ENCODE peak calls at places on chromosomes 16 and 17, in nine cellular contexts. One of them, this sample, is unnamed.
A peak's percentile ranks its signal among the peaks of the same experiment; 100 is the strongest.

GRCh38 chr16:23254338-23254737 is 47.8 kb upstream of the SCNN1B start:
- DNase-seq in GM23338: peak; percentile 14
- DNase-seq in OCI-LY7: no peak
- DNase-seq in CD8-positive, alpha-beta memory T cell: no peak
- DNase-seq in left cardiac atrium: no peak
- DNase-seq in LoVo: peak; percentile 25
- DNase-seq in NCI-H460: no peak
- DNase-seq in NCI-H2107: no peak
- DNase-seq in AG04450: no peak
- DNase-seq in this sample: peak; percentile 39

GRCh38 chr16:87464691-87465300 is 28.0 kb downstream of the ZCCHC14 start:
- DNase-seq in GM23338: no peak
- DNase-seq in OCI-LY7: no peak
- DNase-seq in CD8-positive, alpha-beta memory T cell: no peak
- DNase-seq in left cardiac atrium: peak; percentile 86
- DNase-seq in LoVo: no peak
- DNase-seq in NCI-H460: no peak
- DNase-seq in NCI-H2107: no peak
- DNase-seq in AG04450: peak; percentile 88
- DNase-seq in this sample: peak; percentile 83

GRCh38 chr17:18314059-18314730 is 599 bp downstream of the TOP3A start:
- DNase-seq in GM23338: no peak
- DNase-seq in OCI-LY7: peak; percentile 18
- DNase-seq in CD8-positive, alpha-beta memory T cell: no peak
- DNase-seq in left cardiac atrium: no peak
- DNase-seq in LoVo: peak; percentile 6
- DNase-seq in NCI-H460: no peak
- DNase-seq in NCI-H2107: no peak
- DNase-seq in AG04450: no peak
- DNase-seq in this sample: peak; percentile 7

GRCh38 chr17:18107971-18108370 is 585 bp upstream of the MYO15A start:
- DNase-seq in GM23338: no peak
- DNase-seq in OCI-LY7: no peak
- DNase-seq in CD8-positive, alpha-beta memory T cell: no peak
- DNase-seq in left cardiac atrium: no peak
- DNase-seq in LoVo: no peak
- DNase-seq in NCI-H460: no peak
- DNase-seq in NCI-H2107: no peak
- DNase-seq in AG04450: no peak
- DNase-seq in this sample: no peak

GRCh38 chr16:27304881-27305280 is 8.9 kb upstream of the IL4R start:
- DNase-seq in GM23338: no peak
- DNase-seq in OCI-LY7: no peak
- DNase-seq in CD8-positive, alpha-beta memory T cell: no peak
- DNase-seq in left cardiac atrium: no peak
- DNase-seq in LoVo: no peak
- DNase-seq in NCI-H460: no peak
- DNase-seq in NCI-H2107: no peak
- DNase-seq in AG04450: no peak
- DNase-seq in this sample: no peak

GRCh38 chr17:5527647-5528250 is 41.4 kb downstream of the MIS12 start:
- DNase-seq in GM23338: peak; percentile 17
- DNase-seq in OCI-LY7: no peak
- DNase-seq in CD8-positive, alpha-beta memory T cell: no peak
- DNase-seq in left cardiac atrium: no peak
- DNase-seq in LoVo: no peak
- DNase-seq in NCI-H460: no peak
- DNase-seq in NCI-H2107: no peak
- DNase-seq in AG04450: no peak
- DNase-seq in this sample: no peak

GRCh38 chr16:88634994-88635670 is 3.2 kb upstream of the IL17C start:
- DNase-seq in GM23338: no peak
- DNase-seq in OCI-LY7: no peak
- DNase-seq in CD8-positive, alpha-beta memory T cell: no peak
- DNase-seq in left cardiac atrium: no peak
- DNase-seq in LoVo: no peak
- DNase-seq in NCI-H460: no peak
- DNase-seq in NCI-H2107: no peak
- DNase-seq in AG04450: no peak
- DNase-seq in this sample: no peak

GRCh38 chr16:59342669-59343068 is 608.6 kb upstream of the GOT2 start:
- DNase-seq in GM23338: peak; percentile 57
- DNase-seq in OCI-LY7: no peak
- DNase-seq in CD8-positive, alpha-beta memory T cell: no peak
- DNase-seq in left cardiac atrium: no peak
- DNase-seq in LoVo: no peak
- DNase-seq in NCI-H460: no peak
- DNase-seq in NCI-H2107: no peak
- DNase-seq in AG04450: no peak
- DNase-seq in this sample: no peak

GRCh38 chr17:47192549-47192948 is 3.5 kb upstream of the CDC27 start:
- DNase-seq in GM23338: no peak
- DNase-seq in OCI-LY7: peak; percentile 72
- DNase-seq in CD8-positive, alpha-beta memory T cell: peak; percentile 21
- DNase-seq in left cardiac atrium: no peak
- DNase-seq in LoVo: no peak
- DNase-seq in NCI-H460: no peak
- DNase-seq in NCI-H2107: peak; percentile 51
- DNase-seq in AG04450: no peak
- DNase-seq in this sample: no peak

GRCh38 chr17:8406174-8406573 is 8.5 kb upstream of the RNF222 start:
- DNase-seq in GM23338: no peak
- DNase-seq in OCI-LY7: no peak
- DNase-seq in CD8-positive, alpha-beta memory T cell: no peak
- DNase-seq in left cardiac atrium: no peak
- DNase-seq in LoVo: no peak
- DNase-seq in NCI-H460: no peak
- DNase-seq in NCI-H2107: no peak
- DNase-seq in AG04450: no peak
- DNase-seq in this sample: no peak

GRCh38 chr17:73551756-73552155 is 92.5 kb downstream of the SDK2 start:
- DNase-seq in GM23338: peak; percentile 47
- DNase-seq in OCI-LY7: peak; percentile 65
- DNase-seq in CD8-positive, alpha-beta memory T cell: no peak
- DNase-seq in left cardiac atrium: no peak
- DNase-seq in LoVo: no peak
- DNase-seq in NCI-H460: no peak
- DNase-seq in NCI-H2107: no peak
- DNase-seq in AG04450: no peak
- DNase-seq in this sample: no peak

GRCh38 chr17:45820052-45820780 is 24.5 kb upstream of the SPPL2C start:
- DNase-seq in GM23338: no peak
- DNase-seq in OCI-LY7: no peak
- DNase-seq in CD8-positive, alpha-beta memory T cell: no peak
- DNase-seq in left cardiac atrium: no peak
- DNase-seq in LoVo: no peak
- DNase-seq in NCI-H460: no peak
- DNase-seq in NCI-H2107: no peak
- DNase-seq in AG04450: no peak
- DNase-seq in this sample: no peak

GRCh38 chr17:58520843-58521430 is 6.5 kb upstream of the MTMR4 start:
- DNase-seq in GM23338: peak; percentile 83
- DNase-seq in OCI-LY7: peak; percentile 79
- DNase-seq in CD8-positive, alpha-beta memory T cell: no peak
- DNase-seq in left cardiac atrium: no peak
- DNase-seq in LoVo: no peak
- DNase-seq in NCI-H460: peak; percentile 52
- DNase-seq in NCI-H2107: no peak
- DNase-seq in AG04450: no peak
- DNase-seq in this sample: peak; percentile 24

GRCh38 chr17:39937462-39937861 is 9.9 kb downstream of the LRRC3C start:
- DNase-seq in GM23338: no peak
- DNase-seq in OCI-LY7: no peak
- DNase-seq in CD8-positive, alpha-beta memory T cell: no peak
- DNase-seq in left cardiac atrium: no peak
- DNase-seq in LoVo: no peak
- DNase-seq in NCI-H460: no peak
- DNase-seq in NCI-H2107: no peak
- DNase-seq in AG04450: no peak
- DNase-seq in this sample: no peak

GRCh38 chr17:62968445-62968923 is 2.4 kb downstream of the TANC2 start:
- DNase-seq in GM23338: peak; percentile 93
- DNase-seq in OCI-LY7: peak; percentile 85
- DNase-seq in CD8-positive, alpha-beta memory T cell: peak; percentile 66
- DNase-seq in left cardiac atrium: no peak
- DNase-seq in LoVo: peak; percentile 87
- DNase-seq in NCI-H460: peak; percentile 82
- DNase-seq in NCI-H2107: peak; percentile 53
- DNase-seq in AG04450: peak; percentile 78
- DNase-seq in this sample: peak; percentile 54

GRCh38 chr17:78620099-78620498 is 42.9 kb upstream of the DNAH17 start:
- DNase-seq in GM23338: no peak
- DNase-seq in OCI-LY7: no peak
- DNase-seq in CD8-positive, alpha-beta memory T cell: no peak
- DNase-seq in left cardiac atrium: no peak
- DNase-seq in LoVo: no peak
- DNase-seq in NCI-H460: no peak
- DNase-seq in NCI-H2107: no peak
- DNase-seq in AG04450: no peak
- DNase-seq in this sample: no peak

GRCh38 chr16:25109643-25110042 is 1.9 kb upstream of the LCMT1 start:
- DNase-seq in GM23338: no peak
- DNase-seq in OCI-LY7: no peak
- DNase-seq in CD8-positive, alpha-beta memory T cell: no peak
- DNase-seq in left cardiac atrium: peak; percentile 63
- DNase-seq in LoVo: peak; percentile 89
- DNase-seq in NCI-H460: peak; percentile 71
- DNase-seq in NCI-H2107: no peak
- DNase-seq in AG04450: peak; percentile 91
- DNase-seq in this sample: peak; percentile 93

GRCh38 chr16:83954577-83955016 is 1.6 kb downstream of the OSGIN1 start:
- DNase-seq in GM23338: peak; percentile 48
- DNase-seq in OCI-LY7: no peak
- DNase-seq in CD8-positive, alpha-beta memory T cell: no peak
- DNase-seq in left cardiac atrium: peak; percentile 69
- DNase-seq in LoVo: peak; percentile 28
- DNase-seq in NCI-H460: no peak
- DNase-seq in NCI-H2107: no peak
- DNase-seq in AG04450: no peak
- DNase-seq in this sample: peak; percentile 15

GRCh38 chr17:36524428-36524876 is 10.2 kb downstream of the MYO19 start:
- DNase-seq in GM23338: no peak
- DNase-seq in OCI-LY7: peak; percentile 13
- DNase-seq in CD8-positive, alpha-beta memory T cell: no peak
- DNase-seq in left cardiac atrium: no peak
- DNase-seq in LoVo: no peak
- DNase-seq in NCI-H460: no peak
- DNase-seq in NCI-H2107: no peak
- DNase-seq in AG04450: no peak
- DNase-seq in this sample: no peak

GRCh38 chr17:3040882-3041281 is 22.5 kb downstream of the OR1D5 start:
- DNase-seq in GM23338: no peak
- DNase-seq in OCI-LY7: no peak
- DNase-seq in CD8-positive, alpha-beta memory T cell: no peak
- DNase-seq in left cardiac atrium: no peak
- DNase-seq in LoVo: no peak
- DNase-seq in NCI-H460: no peak
- DNase-seq in NCI-H2107: no peak
- DNase-seq in AG04450: no peak
- DNase-seq in this sample: no peak

GRCh38 chr17:39615434-39615833 is 7.7 kb upstream of the NEUROD2 start:
- DNase-seq in GM23338: no peak
- DNase-seq in OCI-LY7: no peak
- DNase-seq in CD8-positive, alpha-beta memory T cell: no peak
- DNase-seq in left cardiac atrium: no peak
- DNase-seq in LoVo: no peak
- DNase-seq in NCI-H460: no peak
- DNase-seq in NCI-H2107: no peak
- DNase-seq in AG04450: no peak
- DNase-seq in this sample: no peak

GRCh38 chr17:48767263-48767774 is 38.8 kb upstream of the HOXB13 start:
- DNase-seq in GM23338: peak; percentile 34
- DNase-seq in OCI-LY7: no peak
- DNase-seq in CD8-positive, alpha-beta memory T cell: no peak
- DNase-seq in left cardiac atrium: no peak
- DNase-seq in LoVo: no peak
- DNase-seq in NCI-H460: no peak
- DNase-seq in NCI-H2107: no peak
- DNase-seq in AG04450: no peak
- DNase-seq in this sample: no peak

GRCh38 chr17:4806770-4807533 is at the start of gene PLD2:
- DNase-seq in GM23338: peak; percentile 93
- DNase-seq in OCI-LY7: peak; percentile 91
- DNase-seq in CD8-positive, alpha-beta memory T cell: peak; percentile 82
- DNase-seq in left cardiac atrium: peak; percentile 89
- DNase-seq in LoVo: peak; percentile 87
- DNase-seq in NCI-H460: peak; percentile 84
- DNase-seq in NCI-H2107: peak; percentile 45
- DNase-seq in AG04450: no peak
- DNase-seq in this sample: peak; percentile 86

GRCh38 chr17:4849011-4849536 is 15.9 kb downstream of the MINK1 start:
- DNase-seq in GM23338: peak; percentile 65
- DNase-seq in OCI-LY7: no peak
- DNase-seq in CD8-positive, alpha-beta memory T cell: no peak
- DNase-seq in left cardiac atrium: no peak
- DNase-seq in LoVo: peak; percentile 74
- DNase-seq in NCI-H460: no peak
- DNase-seq in NCI-H2107: no peak
- DNase-seq in AG04450: no peak
- DNase-seq in this sample: no peak

GRCh38 chr17:20206591-20206990 is 197.4 kb downstream of the SPECC1 start:
- DNase-seq in GM23338: no peak
- DNase-seq in OCI-LY7: no peak
- DNase-seq in CD8-positive, alpha-beta memory T cell: no peak
- DNase-seq in left cardiac atrium: no peak
- DNase-seq in LoVo: no peak
- DNase-seq in NCI-H460: no peak
- DNase-seq in NCI-H2107: no peak
- DNase-seq in AG04450: peak; percentile 41
- DNase-seq in this sample: peak; percentile 51

GRCh38 chr16:67719778-67720144 is 645 bp upstream of the GFOD2 start:
- DNase-seq in GM23338: peak; percentile 45
- DNase-seq in OCI-LY7: peak; percentile 40
- DNase-seq in CD8-positive, alpha-beta memory T cell: no peak
- DNase-seq in left cardiac atrium: peak; percentile 37
- DNase-seq in LoVo: peak; percentile 46
- DNase-seq in NCI-H460: peak; percentile 25
- DNase-seq in NCI-H2107: no peak
- DNase-seq in AG04450: peak; percentile 11
- DNase-seq in this sample: peak; percentile 10

GRCh38 chr16:23148513-23149266 is 562 bp downstream of the USP31 start:
- DNase-seq in GM23338: peak; percentile 57
- DNase-seq in OCI-LY7: peak; percentile 51
- DNase-seq in CD8-positive, alpha-beta memory T cell: peak; percentile 51
- DNase-seq in left cardiac atrium: peak; percentile 79
- DNase-seq in LoVo: peak; percentile 57
- DNase-seq in NCI-H460: peak; percentile 42
- DNase-seq in NCI-H2107: no peak
- DNase-seq in AG04450: no peak
- DNase-seq in this sample: peak; percentile 74

GRCh38 chr17:58308985-58309917 is 19.3 kb downstream of the TSPOAP1 start:
- DNase-seq in GM23338: no peak
- DNase-seq in OCI-LY7: no peak
- DNase-seq in CD8-positive, alpha-beta memory T cell: no peak
- DNase-seq in left cardiac atrium: peak; percentile 2
- DNase-seq in LoVo: no peak
- DNase-seq in NCI-H460: no peak
- DNase-seq in NCI-H2107: no peak
- DNase-seq in AG04450: no peak
- DNase-seq in this sample: no peak

GRCh38 chr16:677306-678190 is 2.1 kb downstream of the RHBDL1 start:
- DNase-seq in GM23338: peak; percentile 77
- DNase-seq in OCI-LY7: no peak
- DNase-seq in CD8-positive, alpha-beta memory T cell: no peak
- DNase-seq in left cardiac atrium: no peak
- DNase-seq in LoVo: no peak
- DNase-seq in NCI-H460: no peak
- DNase-seq in NCI-H2107: no peak
- DNase-seq in AG04450: no peak
- DNase-seq in this sample: no peak

GRCh38 chr16:53065436-53066165 is 10.8 kb downstream of the CHD9 start:
- DNase-seq in GM23338: no peak
- DNase-seq in OCI-LY7: no peak
- DNase-seq in CD8-positive, alpha-beta memory T cell: no peak
- DNase-seq in left cardiac atrium: no peak
- DNase-seq in LoVo: no peak
- DNase-seq in NCI-H460: no peak
- DNase-seq in NCI-H2107: no peak
- DNase-seq in AG04450: no peak
- DNase-seq in this sample: no peak

GRCh38 chr16:53091508-53092211 is 36.9 kb downstream of the CHD9 start:
- DNase-seq in GM23338: peak; percentile 76
- DNase-seq in OCI-LY7: peak; percentile 30
- DNase-seq in CD8-positive, alpha-beta memory T cell: no peak
- DNase-seq in left cardiac atrium: peak; percentile 73
- DNase-seq in LoVo: no peak
- DNase-seq in NCI-H460: no peak
- DNase-seq in NCI-H2107: peak; percentile 39
- DNase-seq in AG04450: peak; percentile 71
- DNase-seq in this sample: peak; percentile 93

This sample was measured in MG63.